ENCODE peak calls at places on chromosome 6, in four cellular contexts. Q is SK-N-SH, W is GM12878, B is K562. U is an unnamed sample.
A peak's percentile ranks its signal among the peaks of the same experiment; 100 is the strongest.

GRCh38 chr6:31734703-31735500 is 1.4 kb downstream of the CLIC1 start:
- DNase-seq in B (peak; percentile 93), W (peak; percentile 60), Q (no peak), U (no peak)

GRCh38 chr6:112691289-112691688 is 344.2 kb downstream of the RFPL4B start:
- DNase-seq in Q (peak; percentile 12), W (no peak), B (no peak), U (no peak)

GRCh38 chr6:132320007-132320406 is 81.3 kb downstream of the MOXD1 start:
- DNase-seq in Q (no peak), B (no peak), W (no peak), U (no peak)

GRCh38 chr6:96468681-96469224 is 52.9 kb upstream of the UFL1 start:
- DNase-seq in W (no peak), Q (no peak), B (no peak), U (no peak)

GRCh38 chr6:142925575-142926110 is 19.3 kb downstream of the HIVEP2 start:
- DNase-seq in B (no peak), W (no peak), Q (no peak), U (no peak)

GRCh38 chr6:51675551-51676275 is 411.7 kb downstream of the PKHD1 start:
- DNase-seq in W (no peak), B (no peak), Q (peak; percentile 60), U (no peak)

GRCh38 chr6:130354322-130354721 is 11.5 kb upstream of the TMEM200A start:
- DNase-seq in Q (no peak), W (no peak), B (no peak), U (no peak)

GRCh38 chr6:108665495-108666196 is 104.9 kb downstream of the FOXO3 start:
- DNase-seq in W (no peak), Q (no peak), B (no peak), U (no peak)

GRCh38 chr6:16758163-16758975 is 2.9 kb downstream of the ATXN1 start:
- DNase-seq in Q (no peak), W (no peak), B (no peak), U (no peak)

GRCh38 chr6:88142299-88142668 is 23.9 kb downstream of the CNR1 start:
- DNase-seq in W (no peak), Q (no peak), B (no peak), U (no peak)

GRCh38 chr6:166633732-166634535 is 6.9 kb upstream of the RPS6KA2 start:
- DNase-seq in Q (no peak), B (peak; percentile 41), W (no peak), U (no peak)

GRCh38 chr6:107864235-107864970 is 40.3 kb upstream of the SCML4 start:
- DNase-seq in W (no peak), Q (no peak), B (no peak), U (no peak)

GRCh38 chr6:142756215-142756630 is 188.8 kb downstream of the HIVEP2 start:
- DNase-seq in B (no peak), W (no peak), Q (no peak), U (no peak)

GRCh38 chr6:155967326-155967725 is 511.7 kb upstream of the NOX3 start:
- DNase-seq in B (no peak), Q (no peak), W (no peak), U (no peak)

GRCh38 chr6:17957488-17957887 is 29.9 kb downstream of the KIF13A start:
- DNase-seq in Q (no peak), B (no peak), W (peak; percentile 3), U (no peak)

GRCh38 chr6:120354452-120355098 is 979.7 kb downstream of the TBC1D32 start:
- DNase-seq in W (peak; percentile 4), Q (no peak), B (no peak), U (no peak)

GRCh38 chr6:166774770-166775169 is 147.7 kb upstream of the RPS6KA2 start:
- DNase-seq in W (no peak), B (no peak), Q (no peak), U (no peak)

GRCh38 chr6:11833626-11834592 is 55.3 kb upstream of the ADTRP start:
- DNase-seq in B (peak; percentile 84), Q (no peak), W (peak; percentile 84), U (peak; percentile 24)

GRCh38 chr6:157644043-157644810 is 178.8 kb upstream of the SNX9 start:
- DNase-seq in B (no peak), W (no peak), Q (peak; percentile 75), U (no peak)

GRCh38 chr6:12009904-12010634 is 2.0 kb upstream of the HIVEP1 start:
- DNase-seq in B (no peak), W (no peak), Q (no peak), U (no peak)

DNA sequence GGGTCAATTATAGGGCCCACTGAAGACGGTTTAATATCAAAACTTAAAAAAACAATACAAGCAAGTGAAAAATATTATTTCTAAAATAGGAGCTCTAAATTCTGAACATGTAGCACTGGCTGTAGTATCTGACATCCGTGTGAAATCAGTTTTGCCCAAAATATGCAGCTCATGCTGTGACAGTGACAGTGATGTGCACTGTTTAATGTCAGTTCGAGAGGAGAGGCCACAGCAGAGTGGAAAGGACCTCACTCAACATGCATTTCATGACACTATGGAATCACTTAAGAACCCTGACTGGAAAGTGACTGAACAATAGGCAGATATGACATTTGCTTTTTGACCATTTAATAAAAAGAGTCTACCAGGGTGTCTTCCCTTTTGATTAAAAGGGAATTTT is 397.0 kb downstream of the FRK start:
- DNase-seq in Q (no peak), B (no peak), W (no peak), U (no peak)
- TF ChIP-seq USF1 in Q (no peak), B (no peak), W (no peak), U (no peak)

GRCh38 chr6:137240168-137240567 is 21.0 kb upstream of the IFNGR1 start:
- DNase-seq in W (no peak), B (no peak), Q (no peak), U (no peak)
- TF ChIP-seq USF1 in W (no peak), B (no peak), Q (no peak), U (no peak)

DNA sequence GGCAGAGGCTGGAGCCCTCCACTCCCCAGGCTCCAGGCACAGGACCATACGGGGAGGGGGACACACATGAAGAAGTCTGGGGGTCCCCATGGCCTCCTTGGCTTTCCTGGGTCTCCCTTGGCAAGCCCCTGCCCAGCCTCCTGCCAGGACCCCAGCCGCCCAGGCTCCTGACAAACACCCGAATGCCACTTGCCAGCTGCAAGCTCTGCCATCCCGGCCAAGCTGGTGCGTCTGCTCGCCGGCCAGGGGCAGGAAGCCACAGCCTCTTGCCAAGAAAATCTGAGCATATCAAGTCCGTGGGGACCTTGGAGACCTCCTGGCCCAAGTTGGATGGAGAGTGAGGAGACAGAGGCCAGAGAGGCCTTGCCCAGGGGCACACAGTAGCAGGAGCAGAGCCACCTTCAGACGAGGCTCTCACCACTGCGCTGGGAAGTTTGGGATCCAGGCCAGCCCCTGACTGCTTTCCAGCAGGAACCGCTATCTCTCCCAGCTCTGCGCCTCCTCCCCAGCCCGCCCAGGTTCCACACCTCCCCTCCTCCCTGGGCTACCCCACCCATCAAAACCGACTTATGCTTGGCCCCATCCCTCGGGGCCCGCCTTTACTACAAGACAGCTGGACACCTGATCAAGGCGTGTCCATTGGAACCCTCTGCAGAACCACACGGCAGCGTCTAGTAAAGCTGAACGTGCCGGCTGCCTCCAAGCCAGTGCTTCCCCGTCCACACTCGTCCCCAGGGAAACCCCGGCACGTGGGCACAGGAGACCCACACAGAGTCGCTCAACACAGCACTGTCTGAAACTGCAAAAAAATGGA is 80.2 kb downstream of the GRM4 start:
- DNase-seq in B (no peak), Q (peak; percentile 54), W (no peak), U (no peak)
- TF ChIP-seq USF1 in B (no peak), Q (no peak), W (no peak), U (no peak)

GRCh38 chr6:45864651-45865050 is 151.0 kb downstream of the CLIC5 start:
- DNase-seq in Q (no peak), B (no peak), W (no peak), U (no peak)
- TF ChIP-seq USF1 in Q (no peak), B (no peak), W (no peak), U (no peak)